ENCODE peak calls at places on chromosomes 2 and 18, in seven cellular contexts. One of them, this sample, is unnamed.

GRCh38 chr2:72157871-72158771 is 10.5 kb upstream of the CYP26B1 start:
- DNase-seq in IMR-90: no peak
- DNase-seq in kidney: no peak
- DNase-seq in endodermal cell: peak
- DNase-seq in AG04450: no peak
- DNase-seq in GM13976: no peak
- DNase-seq in GM20000: no peak
- DNase-seq in this sample: no peak

GRCh38 chr2:88159955-88160415 is 10.2 kb upstream of the THNSL2 start:
- DNase-seq in IMR-90: peak
- DNase-seq in kidney: no peak
- DNase-seq in endodermal cell: peak
- DNase-seq in AG04450: peak
- DNase-seq in GM13976: peak
- DNase-seq in GM20000: peak
- DNase-seq in this sample: peak

GRCh38 chr2:33859791-33860461 is 260.8 kb upstream of the FAM98A start:
- DNase-seq in IMR-90: no peak
- DNase-seq in kidney: no peak
- DNase-seq in endodermal cell: no peak
- DNase-seq in AG04450: no peak
- DNase-seq in GM13976: no peak
- DNase-seq in GM20000: no peak
- DNase-seq in this sample: no peak

GRCh38 chr2:98253461-98254073 is 92.7 kb upstream of the CNGA3 start:
- DNase-seq in IMR-90: no peak
- DNase-seq in kidney: no peak
- DNase-seq in endodermal cell: no peak
- DNase-seq in AG04450: no peak
- DNase-seq in GM13976: no peak
- DNase-seq in GM20000: no peak
- DNase-seq in this sample: no peak

GRCh38 chr2:105504459-105504858 is 105.6 kb upstream of the FHL2 start:
- DNase-seq in IMR-90: no peak
- DNase-seq in kidney: no peak
- DNase-seq in endodermal cell: no peak
- DNase-seq in AG04450: no peak
- DNase-seq in GM13976: no peak
- DNase-seq in GM20000: no peak
- DNase-seq in this sample: no peak

GRCh38 chr2:8681786-8682692 is at the start of gene ID2:
- DNase-seq in IMR-90: peak
- DNase-seq in kidney: peak
- DNase-seq in endodermal cell: peak
- DNase-seq in AG04450: peak
- DNase-seq in GM13976: peak
- DNase-seq in GM20000: peak
- DNase-seq in this sample: peak

GRCh38 chr2:56519806-56520205 is 336.0 kb downstream of the CCDC85A start:
- DNase-seq in IMR-90: no peak
- DNase-seq in kidney: no peak
- DNase-seq in endodermal cell: no peak
- DNase-seq in AG04450: no peak
- DNase-seq in GM13976: no peak
- DNase-seq in GM20000: no peak
- DNase-seq in this sample: no peak

GRCh38 chr2:168432565-168433186 is 23.4 kb upstream of the CERS6 start:
- DNase-seq in IMR-90: no peak
- DNase-seq in kidney: no peak
- DNase-seq in endodermal cell: no peak
- DNase-seq in AG04450: no peak
- DNase-seq in GM13976: no peak
- DNase-seq in GM20000: no peak
- DNase-seq in this sample: peak

GRCh38 chr18:3603460-3604259 is 153.7 kb downstream of the TGIF1 start:
- DNase-seq in IMR-90: peak
- DNase-seq in kidney: no peak
- DNase-seq in endodermal cell: peak
- DNase-seq in AG04450: peak
- DNase-seq in GM13976: no peak
- DNase-seq in GM20000: no peak
- DNase-seq in this sample: no peak

GRCh38 chr2:43402002-43402401 is 175.6 kb upstream of the ZFP36L2 start:
- DNase-seq in IMR-90: no peak
- DNase-seq in kidney: no peak
- DNase-seq in endodermal cell: no peak
- DNase-seq in AG04450: no peak
- DNase-seq in GM13976: peak
- DNase-seq in GM20000: peak
- DNase-seq in this sample: peak

GRCh38 chr2:123738643-123739042 is 286.4 kb upstream of the CNTNAP5 start:
- DNase-seq in IMR-90: no peak
- DNase-seq in kidney: no peak
- DNase-seq in endodermal cell: no peak
- DNase-seq in AG04450: no peak
- DNase-seq in GM13976: no peak
- DNase-seq in GM20000: no peak
- DNase-seq in this sample: no peak

GRCh38 chr2:7083580-7084509 is 166.6 kb downstream of the RNF144A start:
- DNase-seq in IMR-90: peak
- DNase-seq in kidney: no peak
- DNase-seq in endodermal cell: peak
- DNase-seq in AG04450: no peak
- DNase-seq in GM13976: no peak
- DNase-seq in GM20000: peak
- DNase-seq in this sample: peak

GRCh38 chr18:63074987-63075404 is 244.6 kb downstream of the BCL2 start:
- DNase-seq in IMR-90: peak
- DNase-seq in kidney: peak
- DNase-seq in endodermal cell: peak
- DNase-seq in AG04450: no peak
- DNase-seq in GM13976: peak
- DNase-seq in GM20000: peak
- DNase-seq in this sample: peak

GRCh38 chr2:136116111-136116812 is 1.7 kb downstream of the CXCR4 start:
- DNase-seq in IMR-90: no peak
- DNase-seq in kidney: peak
- DNase-seq in endodermal cell: peak
- DNase-seq in AG04450: no peak
- DNase-seq in GM13976: peak
- DNase-seq in GM20000: peak
- DNase-seq in this sample: peak

GRCh38 chr2:238380785-238381184 is 45.9 kb upstream of the ASB1 start:
- DNase-seq in IMR-90: peak
- DNase-seq in kidney: no peak
- DNase-seq in endodermal cell: no peak
- DNase-seq in AG04450: peak
- DNase-seq in GM13976: no peak
- DNase-seq in GM20000: no peak
- DNase-seq in this sample: no peak

GRCh38 chr18:61637319-61637718 is 255.5 kb downstream of the RNF152 start:
- DNase-seq in IMR-90: no peak
- DNase-seq in kidney: no peak
- DNase-seq in endodermal cell: peak
- DNase-seq in AG04450: no peak
- DNase-seq in GM13976: no peak
- DNase-seq in GM20000: no peak
- DNase-seq in this sample: no peak

GRCh38 chr2:77608510-77608909 is 86.3 kb upstream of the LRRTM4 start:
- DNase-seq in IMR-90: no peak
- DNase-seq in kidney: no peak
- DNase-seq in endodermal cell: no peak
- DNase-seq in AG04450: no peak
- DNase-seq in GM13976: no peak
- DNase-seq in GM20000: no peak
- DNase-seq in this sample: no peak

GRCh38 chr2:43777306-43777926 is 3.6 kb downstream of the DYNC2LI1 start:
- DNase-seq in IMR-90: no peak
- DNase-seq in kidney: no peak
- DNase-seq in endodermal cell: no peak
- DNase-seq in AG04450: no peak
- DNase-seq in GM13976: no peak
- DNase-seq in GM20000: no peak
- DNase-seq in this sample: peak

GRCh38 chr2:145736901-145737300 is 1217.0 kb upstream of the ZEB2 start:
- DNase-seq in IMR-90: peak
- DNase-seq in kidney: no peak
- DNase-seq in endodermal cell: no peak
- DNase-seq in AG04450: no peak
- DNase-seq in GM13976: no peak
- DNase-seq in GM20000: no peak
- DNase-seq in this sample: no peak

GRCh38 chr2:239834143-239834542 is 191.0 kb downstream of the NDUFA10 start:
- DNase-seq in IMR-90: no peak
- DNase-seq in kidney: peak
- DNase-seq in endodermal cell: peak
- DNase-seq in AG04450: no peak
- DNase-seq in GM13976: no peak
- DNase-seq in GM20000: no peak
- DNase-seq in this sample: no peak

GRCh38 chr2:100902833-100903405 is 83.0 kb downstream of the NPAS2 start:
- DNase-seq in IMR-90: peak
- DNase-seq in kidney: no peak
- DNase-seq in endodermal cell: no peak
- DNase-seq in AG04450: peak
- DNase-seq in GM13976: no peak
- DNase-seq in GM20000: no peak
- DNase-seq in this sample: no peak

GRCh38 chr2:64204006-64204632 is 59.9 kb upstream of the PELI1 start:
- DNase-seq in IMR-90: peak
- DNase-seq in kidney: no peak
- DNase-seq in endodermal cell: no peak
- DNase-seq in AG04450: no peak
- DNase-seq in GM13976: peak
- DNase-seq in GM20000: peak
- DNase-seq in this sample: peak

GRCh38 chr2:88265352-88265960 is 95.3 kb downstream of the THNSL2 start:
- DNase-seq in IMR-90: peak
- DNase-seq in kidney: no peak
- DNase-seq in endodermal cell: no peak
- DNase-seq in AG04450: no peak
- DNase-seq in GM13976: peak
- DNase-seq in GM20000: peak
- DNase-seq in this sample: peak

GRCh38 chr2:172280820-172281454 is 146.4 kb upstream of the ITGA6 start:
- DNase-seq in IMR-90: no peak
- DNase-seq in kidney: no peak
- DNase-seq in endodermal cell: no peak
- DNase-seq in AG04450: no peak
- DNase-seq in GM13976: no peak
- DNase-seq in GM20000: no peak
- DNase-seq in this sample: no peak

GRCh38 chr2:159989249-159989648 is 73.2 kb downstream of the PLA2R1 start:
- DNase-seq in IMR-90: no peak
- DNase-seq in kidney: no peak
- DNase-seq in endodermal cell: peak
- DNase-seq in AG04450: no peak
- DNase-seq in GM13976: no peak
- DNase-seq in GM20000: no peak
- DNase-seq in this sample: no peak

GRCh38 chr2:221831051-221831450 is 258.9 kb upstream of the EPHA4 start:
- DNase-seq in IMR-90: no peak
- DNase-seq in kidney: no peak
- DNase-seq in endodermal cell: no peak
- DNase-seq in AG04450: no peak
- DNase-seq in GM13976: no peak
- DNase-seq in GM20000: no peak
- DNase-seq in this sample: no peak

GRCh38 chr2:221833972-221834371 is 261.9 kb upstream of the EPHA4 start:
- DNase-seq in IMR-90: no peak
- DNase-seq in kidney: no peak
- DNase-seq in endodermal cell: no peak
- DNase-seq in AG04450: no peak
- DNase-seq in GM13976: no peak
- DNase-seq in GM20000: no peak
- DNase-seq in this sample: no peak

DNA sequence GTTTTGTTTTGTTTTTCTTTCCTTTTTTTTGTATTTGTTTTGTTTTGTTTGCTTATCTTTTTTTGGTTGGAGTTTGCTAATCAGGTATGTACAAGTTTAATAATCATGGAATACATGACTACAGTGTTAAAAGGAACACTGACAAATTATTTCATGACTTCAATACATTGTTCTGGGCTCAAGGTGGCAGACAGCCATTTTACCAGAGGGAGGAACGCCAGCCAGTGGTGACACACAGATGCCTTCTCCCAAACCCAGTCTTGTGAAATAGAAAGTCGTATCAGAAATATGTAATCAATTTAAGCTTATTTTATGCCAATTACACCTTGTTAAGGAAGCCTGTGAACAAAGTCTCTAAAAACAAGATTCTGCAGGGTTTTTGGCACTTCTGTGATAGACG is 264.0 kb upstream of the EPHA4 start:
- DNase-seq in IMR-90: no peak
- DNase-seq in kidney: no peak
- DNase-seq in endodermal cell: no peak
- DNase-seq in AG04450: no peak
- DNase-seq in GM13976: no peak
- DNase-seq in GM20000: no peak
- DNase-seq in this sample: no peak
- TF ChIP-seq CTCF in IMR-90: no peak
- TF ChIP-seq CTCF in kidney: no peak
- TF ChIP-seq CTCF in endodermal cell: no peak
- TF ChIP-seq CTCF in AG04450: no peak
- TF ChIP-seq CTCF in GM13976: no peak
- TF ChIP-seq CTCF in GM20000: no peak
- TF ChIP-seq CTCF in this sample: no peak

GRCh38 chr2:134782792-134783191 is 55.6 kb upstream of the ACMSD start:
- DNase-seq in IMR-90: peak
- DNase-seq in kidney: no peak
- DNase-seq in endodermal cell: peak
- DNase-seq in AG04450: no peak
- DNase-seq in GM13976: peak
- DNase-seq in GM20000: no peak
- DNase-seq in this sample: no peak
- TF ChIP-seq CTCF in IMR-90: no peak
- TF ChIP-seq CTCF in kidney: peak
- TF ChIP-seq CTCF in endodermal cell: peak
- TF ChIP-seq CTCF in AG04450: peak
- TF ChIP-seq CTCF in GM13976: peak
- TF ChIP-seq CTCF in GM20000: no peak
- TF ChIP-seq CTCF in this sample: peak

GRCh38 chr18:48007955-48008701 is 77.7 kb upstream of the SMAD2 start:
- DNase-seq in IMR-90: no peak
- DNase-seq in kidney: peak
- DNase-seq in endodermal cell: peak
- DNase-seq in AG04450: no peak
- DNase-seq in GM13976: peak
- DNase-seq in GM20000: peak
- DNase-seq in this sample: peak
- TF ChIP-seq CTCF in IMR-90: peak
- TF ChIP-seq CTCF in kidney: peak
- TF ChIP-seq CTCF in endodermal cell: peak
- TF ChIP-seq CTCF in AG04450: peak
- TF ChIP-seq CTCF in GM13976: peak
- TF ChIP-seq CTCF in GM20000: peak
- TF ChIP-seq CTCF in this sample: peak

DNA sequence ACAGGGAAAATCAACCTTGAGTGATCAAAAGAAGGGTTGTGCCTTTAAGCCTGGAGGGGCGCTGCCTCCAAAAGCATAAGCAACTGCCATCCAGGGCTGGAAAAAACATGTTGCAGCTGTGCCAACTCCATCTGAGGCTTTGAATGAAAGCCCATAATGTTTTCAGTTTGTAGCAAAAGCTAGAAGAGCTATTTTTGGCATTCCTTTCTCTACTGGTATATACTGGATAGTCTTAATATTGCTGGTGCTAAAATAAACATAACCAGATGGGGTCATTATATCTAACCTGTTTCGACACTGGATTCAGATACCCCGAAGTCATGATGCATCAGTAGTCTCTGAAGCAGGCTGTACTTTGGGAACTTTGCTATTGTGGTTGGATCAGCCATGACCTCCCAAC is 25.1 kb downstream of the ANXA4 start:
- DNase-seq in IMR-90: peak
- DNase-seq in kidney: no peak
- DNase-seq in endodermal cell: no peak
- DNase-seq in AG04450: peak
- DNase-seq in GM13976: no peak
- DNase-seq in GM20000: no peak
- DNase-seq in this sample: no peak
- TF ChIP-seq CTCF in IMR-90: peak
- TF ChIP-seq CTCF in kidney: no peak
- TF ChIP-seq CTCF in endodermal cell: no peak
- TF ChIP-seq CTCF in AG04450: peak
- TF ChIP-seq CTCF in GM13976: no peak
- TF ChIP-seq CTCF in GM20000: no peak
- TF ChIP-seq CTCF in this sample: no peak